ENCODE peak calls at places on chromosomes 12 and 14, in four cellular contexts. One of them, this sample, is unnamed.

GRCh38 chr14:94129111-94129757 is at the start of gene IFI27L2:
- DNase-seq in K562: peak
- DNase-seq in HCT116: peak
- DNase-seq in HepG2: peak
- DNase-seq in this sample: no peak

GRCh38 chr14:68412505-68413496 is 380.1 kb downstream of the ZFP36L1 start:
- DNase-seq in K562: peak
- DNase-seq in HCT116: peak
- DNase-seq in HepG2: no peak
- DNase-seq in this sample: no peak

GRCh38 chr14:35576856-35577255 is 42.9 kb downstream of the INSM2 start:
- DNase-seq in HepG2: no peak
- DNase-seq in K562: no peak
- DNase-seq in HCT116: no peak
- DNase-seq in this sample: no peak

GRCh38 chr12:46043972-46044520 is 53.7 kb upstream of the SCAF11 start:
- DNase-seq in HCT116: no peak
- DNase-seq in HepG2: no peak
- DNase-seq in K562: no peak
- DNase-seq in this sample: no peak

GRCh38 chr12:3604750-3605638 is 114.0 kb downstream of the PRMT8 start:
- DNase-seq in K562: no peak
- DNase-seq in HCT116: no peak
- DNase-seq in HepG2: no peak
- DNase-seq in this sample: no peak

GRCh38 chr14:54487771-54488170 is 1.0 kb downstream of the GMFB start:
- DNase-seq in K562: no peak
- DNase-seq in HCT116: no peak
- DNase-seq in HepG2: no peak
- DNase-seq in this sample: no peak

GRCh38 chr12:108043750-108044149 is 85.3 kb upstream of the WSCD2 start:
- DNase-seq in HepG2: no peak
- DNase-seq in K562: no peak
- DNase-seq in HCT116: no peak
- DNase-seq in this sample: no peak

GRCh38 chr12:113700943-113701342 is 229.3 kb upstream of the LHX5 start:
- DNase-seq in HCT116: no peak
- DNase-seq in K562: no peak
- DNase-seq in HepG2: no peak
- DNase-seq in this sample: peak

GRCh38 chr12:68515793-68516192 is 94.9 kb upstream of the RAP1B start:
- DNase-seq in K562: no peak
- DNase-seq in HepG2: no peak
- DNase-seq in HCT116: no peak
- DNase-seq in this sample: no peak

GRCh38 chr12:116352315-116352835 is 74.9 kb upstream of the MED13L start:
- DNase-seq in HCT116: no peak
- DNase-seq in K562: no peak
- DNase-seq in HepG2: no peak
- DNase-seq in this sample: no peak

GRCh38 chr14:71103662-71104484 is 196.6 kb downstream of the PCNX1 start:
- DNase-seq in HCT116: peak
- DNase-seq in K562: peak
- DNase-seq in HepG2: peak
- DNase-seq in this sample: peak

GRCh38 chr14:61179776-61180398 is 101.3 kb downstream of the TMEM30B start:
- DNase-seq in HepG2: no peak
- DNase-seq in HCT116: no peak
- DNase-seq in K562: no peak
- DNase-seq in this sample: no peak

GRCh38 chr12:50181691-50182090 is 14.5 kb upstream of the CERS5 start:
- DNase-seq in HepG2: no peak
- DNase-seq in HCT116: no peak
- DNase-seq in K562: no peak
- DNase-seq in this sample: no peak

DNA sequence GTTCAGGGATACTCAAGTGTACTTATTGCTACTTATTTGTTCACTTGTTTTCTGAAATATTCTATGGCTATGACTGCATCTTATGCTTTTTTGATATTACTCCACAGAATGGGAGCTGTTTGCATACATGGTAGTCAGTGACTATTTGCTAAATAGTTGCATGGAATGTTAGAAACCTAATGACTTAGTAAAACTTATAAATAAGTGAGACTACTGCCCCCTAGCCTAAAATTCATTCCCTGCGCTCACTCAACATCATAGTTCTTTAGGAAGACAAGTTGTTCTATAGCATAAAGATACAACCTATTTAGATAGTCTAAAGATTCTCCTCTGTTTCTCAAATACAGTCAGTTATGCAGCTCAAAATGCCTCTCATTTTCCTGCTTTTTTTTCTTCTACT is 305.5 kb downstream of the CEP128 start:
- DNase-seq in HCT116: no peak
- DNase-seq in HepG2: no peak
- DNase-seq in K562: no peak
- DNase-seq in this sample: no peak
- TF ChIP-seq CTCF in HCT116: peak
- TF ChIP-seq CTCF in HepG2: peak
- TF ChIP-seq CTCF in K562: no peak
- TF ChIP-seq CTCF in this sample: no peak

GRCh38 chr14:34359423-34360120 is 102.5 kb downstream of the SPTSSA start:
- DNase-seq in K562: no peak
- DNase-seq in HepG2: no peak
- DNase-seq in HCT116: no peak
- DNase-seq in this sample: no peak
- TF ChIP-seq TCF7L2 in K562: no peak
- TF ChIP-seq TCF7L2 in HepG2: no peak
- TF ChIP-seq TCF7L2 in HCT116: no peak
- TF ChIP-seq TCF7L2 in this sample: no peak

GRCh38 chr14:27390130-27390529 is 792.3 kb upstream of the NOVA1 start:
- DNase-seq in HepG2: no peak
- DNase-seq in HCT116: no peak
- DNase-seq in K562: no peak
- DNase-seq in this sample: no peak
- TF ChIP-seq CTCF in HepG2: no peak
- TF ChIP-seq CTCF in HCT116: no peak
- TF ChIP-seq CTCF in K562: no peak
- TF ChIP-seq CTCF in this sample: no peak

GRCh38 chr14:52021971-52022600 is 32.7 kb downstream of the RTRAF start:
- DNase-seq in HCT116: no peak
- DNase-seq in HepG2: no peak
- DNase-seq in K562: no peak
- DNase-seq in this sample: no peak
- TF ChIP-seq TCF7L2 in HCT116: no peak
- TF ChIP-seq TCF7L2 in HepG2: no peak
- TF ChIP-seq TCF7L2 in K562: no peak
- TF ChIP-seq TCF7L2 in this sample: no peak

This sample was measured in Panc1.